ENCODE peak calls at places on chromosomes 13 and 19, in five cellular contexts. T is CD4-positive, CD25-positive, alpha-beta regulatory T cell; H is lower lobe of right lung; K is pancreas; L is CD8-positive, alpha-beta T cell. O is an unnamed sample.

GRCh38 chr13:35465345-35465744 is 11.1 kb downstream of the MAB21L1 start:
- ATAC-seq in T (no peak), H (no peak), K (no peak), L (no peak), O (no peak)

GRCh38 chr13:49086711-49087110 is 111.0 kb downstream of the FNDC3A start:
- ATAC-seq in T (no peak), H (no peak), K (no peak), L (no peak), O (peak; percentile 51)

GRCh38 chr19:5080030-5080644 is 111.2 kb downstream of the KDM4B start:
- ATAC-seq in T (no peak), H (no peak), K (peak; percentile 74), L (no peak), O (no peak)

GRCh38 chr19:10279737-10280442 is 6.9 kb upstream of the ICAM4 start:
- ATAC-seq in T (no peak), H (peak; percentile 1), K (no peak), L (peak; percentile 38), O (no peak)

GRCh38 chr19:41427647-41428480 is 690 bp upstream of the B3GNT8 start:
- ATAC-seq in T (peak; percentile 16), H (peak; percentile 54), K (peak; percentile 51), L (peak; percentile 67), O (peak; percentile 63)

GRCh38 chr13:70623260-70623659 is 515.0 kb upstream of the KLHL1 start:
- ATAC-seq in T (no peak), H (no peak), K (peak; percentile 53), L (no peak), O (no peak)

GRCh38 chr19:18091217-18091608 is 4.5 kb upstream of the IL12RB1 start:
- ATAC-seq in T (peak; percentile 81), H (peak; percentile 81), K (peak; percentile 63), L (peak; percentile 61), O (no peak)

GRCh38 chr13:75841905-75842304 is 205.8 kb downstream of the LMO7 start:
- ATAC-seq in T (no peak), H (no peak), K (no peak), L (no peak), O (no peak)

GRCh38 chr13:99159331-99160061 is 41.2 kb upstream of the UBAC2 start:
- ATAC-seq in T (no peak), H (no peak), K (no peak), L (no peak), O (no peak)

GRCh38 chr13:99315186-99315585 is 8.0 kb upstream of the GPR183 start:
- ATAC-seq in T (peak; percentile 13), H (no peak), K (no peak), L (peak; percentile 25), O (no peak)

GRCh38 chr19:40681039-40681438 is 9.4 kb downstream of the NUMBL start:
- ATAC-seq in T (no peak), H (no peak), K (no peak), L (no peak), O (no peak)

GRCh38 chr13:99251908-99252307 is 6.3 kb downstream of the GPR18 start:
- ATAC-seq in T (no peak), H (peak; percentile 50), K (no peak), L (no peak), O (no peak)

GRCh38 chr19:6718741-6719539 is 1.5 kb downstream of the C3 start:
- ATAC-seq in T (peak; percentile 42), H (peak; percentile 65), K (peak; percentile 32), L (peak; percentile 83), O (peak; percentile 11)

GRCh38 chr19:6718111-6718740 is 2.2 kb downstream of the C3 start:
- ATAC-seq in T (no peak), H (no peak), K (no peak), L (peak; percentile 47), O (no peak)

GRCh38 chr19:6719992-6720368 is 470 bp downstream of the C3 start:
- ATAC-seq in T (no peak), H (no peak), K (no peak), L (no peak), O (no peak)

GRCh38 chr19:6720369-6721112 is at the start of gene C3:
- ATAC-seq in T (no peak), H (peak; percentile 82), K (peak; percentile 70), L (no peak), O (peak; percentile 86)

GRCh38 chr19:6719540-6719861 is 949 bp downstream of the C3 start:
- ATAC-seq in T (no peak), H (no peak), K (peak; percentile 11), L (no peak), O (no peak)
- H3K4me3 ChIP-seq in T (no peak overlapping the region), H (peak overlapping the region; percentile 53), K (peak overlapping the region; percentile 40), L (no peak overlapping the region), O (no peak overlapping the region)

DNA sequence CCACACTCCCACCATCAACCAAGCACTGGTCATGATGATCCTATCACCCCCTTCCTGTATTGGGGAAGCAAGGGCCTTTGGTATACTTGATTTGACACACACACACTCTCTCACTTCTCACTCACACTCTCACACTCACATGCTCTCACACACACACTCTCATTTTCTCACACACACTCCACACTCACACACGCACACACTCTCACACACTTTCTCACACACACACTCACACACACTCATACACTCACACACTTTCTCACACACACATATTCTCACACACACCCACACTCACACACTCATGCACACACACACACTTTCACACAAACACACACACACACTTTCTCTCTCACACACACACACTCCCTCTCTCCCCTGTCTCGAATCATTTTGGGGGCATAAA is 8.6 kb downstream of the RGCC start:
- ATAC-seq in T (no peak), H (peak; percentile 25), K (no peak), L (no peak), O (no peak)
- H3K4me1 ChIP-seq in T (peaks cover 71% of the 10 kb centered on the region), H (peaks cover 55% of the 10 kb centered on the region), K (no peaks in the 10 kb centered on the region), L (peaks cover 88% of the 10 kb centered on the region), O (no peaks in the 10 kb centered on the region)

DNA sequence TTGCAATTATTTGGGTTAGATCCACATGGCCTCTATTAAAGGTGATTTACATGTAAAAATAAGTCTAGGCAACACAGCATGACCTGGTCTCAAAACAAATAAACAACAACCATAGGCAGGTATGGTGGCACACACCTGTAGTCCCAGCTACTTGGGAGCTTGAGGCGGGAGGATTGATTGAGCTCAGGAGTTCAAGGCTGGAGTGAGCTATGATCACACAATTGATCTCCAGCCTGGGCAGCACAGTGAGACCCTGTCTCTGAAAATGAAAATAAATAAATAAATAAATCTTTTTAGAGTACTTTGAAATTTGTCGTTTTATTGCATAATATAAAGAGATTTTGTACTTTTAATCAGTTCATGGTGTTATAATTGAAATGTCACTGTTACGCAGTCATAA is 93.3 kb downstream of the PAN3 start:
- ATAC-seq in T (no peak), H (no peak), K (no peak), L (no peak), O (no peak)
- H3K27ac ChIP-seq in T (no peak overlapping the region), H (no peak overlapping the region), K (no peak overlapping the region), L (no peak overlapping the region), O (no peak overlapping the region)

DNA sequence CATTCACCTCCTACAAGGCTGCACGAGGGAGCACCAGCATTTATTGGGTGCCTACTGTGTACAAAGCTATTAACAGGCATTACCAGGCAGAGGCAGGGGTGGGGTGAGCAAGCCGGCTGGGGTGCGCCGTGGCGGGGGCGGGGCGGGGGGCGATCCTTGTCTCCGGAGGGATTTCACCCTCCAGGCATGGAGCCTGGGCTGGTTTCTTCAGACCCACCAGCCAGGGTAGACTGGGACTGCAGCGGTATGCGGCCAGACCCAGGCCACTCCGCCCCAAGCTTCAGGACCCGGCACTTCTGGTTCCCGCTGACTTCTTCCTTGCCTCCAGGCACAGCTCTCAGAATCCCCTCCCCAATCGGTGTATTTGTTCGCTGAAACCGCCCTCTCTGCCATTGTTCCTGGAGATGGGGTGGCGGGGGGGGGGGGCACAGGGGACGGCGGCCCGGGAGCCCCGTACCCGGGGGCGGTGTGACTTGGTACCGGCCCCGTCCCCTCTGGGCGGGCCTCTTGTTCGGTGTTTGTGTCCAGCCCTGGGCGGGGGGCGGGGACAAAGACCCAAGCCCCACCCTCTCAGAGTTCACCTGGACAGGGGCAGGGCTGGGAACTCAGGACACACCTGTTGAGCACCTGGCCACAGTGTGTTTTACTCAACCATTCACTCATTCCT is 14.4 kb downstream of the TJP3 start:
- ATAC-seq in T (no peak), H (peak; percentile 28), K (peak; percentile 59), L (no peak), O (no peak)
- H3K4me3 ChIP-seq in T (peak overlapping the region; percentile 64), H (peak overlapping the region; percentile 48), K (peak overlapping the region; percentile 19), L (peak overlapping the region; percentile 55), O (no peak overlapping the region)

GRCh38 chr13:36912369-36912768 is 7.7 kb downstream of the SMAD9 start:
- ATAC-seq in T (no peak), H (no peak), K (no peak), L (no peak), O (no peak)

GRCh38 chr13:36914648-36915047 is 5.4 kb downstream of the SMAD9 start:
- ATAC-seq in T (no peak), H (no peak), K (no peak), L (no peak), O (no peak)

GRCh38 chr13:36912983-36913382 is 7.1 kb downstream of the SMAD9 start:
- ATAC-seq in T (no peak), H (no peak), K (no peak), L (no peak), O (no peak)

GRCh38 chr13:36915106-36915505 is 4.9 kb downstream of the SMAD9 start:
- ATAC-seq in T (no peak), H (no peak), K (no peak), L (no peak), O (no peak)

DNA sequence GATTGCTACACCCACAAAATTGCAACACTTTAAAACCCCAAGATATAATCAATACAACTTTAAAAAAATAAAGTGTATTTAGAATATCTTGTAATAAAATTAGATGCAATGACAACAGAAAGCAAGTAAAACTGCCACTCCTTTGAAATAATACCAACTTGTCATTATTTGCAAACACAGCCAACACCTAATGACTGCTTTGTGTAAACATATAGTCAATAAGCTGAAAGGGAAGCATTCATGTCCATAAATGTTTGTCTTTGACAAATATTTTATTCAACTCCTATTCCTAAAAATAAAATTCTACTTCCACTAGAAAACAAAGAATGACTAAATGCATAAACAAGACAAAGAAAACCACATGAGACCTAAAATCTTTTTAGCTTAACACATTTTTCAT is 6.6 kb downstream of the SMAD9 start:
- ATAC-seq in T (no peak), H (no peak), K (no peak), L (no peak), O (no peak)
- H3K4me1 ChIP-seq in T (no peaks in the 10 kb centered on the region), H (no peaks in the 10 kb centered on the region), K (no peaks in the 10 kb centered on the region), L (no peaks in the 10 kb centered on the region), O (no peaks in the 10 kb centered on the region)

GRCh38 chr19:43766755-43767043 is 11.9 kb upstream of the SMG9 start:
- ATAC-seq in T (no peak), H (no peak), K (no peak), L (no peak), O (no peak)

GRCh38 chr19:43769256-43769655 is 11.5 kb downstream of the KCNN4 start:
- ATAC-seq in T (no peak), H (no peak), K (no peak), L (no peak), O (no peak)

GRCh38 chr19:43767818-43768217 is 13.0 kb downstream of the KCNN4 start:
- ATAC-seq in T (no peak), H (no peak), K (no peak), L (no peak), O (no peak)

GRCh38 chr19:43768273-43769050 is 12.3 kb downstream of the KCNN4 start:
- ATAC-seq in T (no peak), H (peak; percentile 26), K (no peak), L (no peak), O (no peak)

GRCh38 chr19:43767316-43767715 is 12.6 kb upstream of the SMG9 start:
- ATAC-seq in T (no peak), H (no peak), K (no peak), L (no peak), O (no peak)
- H3K27ac ChIP-seq in T (no peak overlapping the region), H (no peak overlapping the region), K (no peak overlapping the region), L (no peak overlapping the region), O (no peak overlapping the region)

O was measured in gastroesophageal sphincter.